ENCODE peak calls at places on chromosomes 6 and 20, in nine cellular contexts. H is NB4; T is Calu3; S is HFF-Myc; K is heart right ventricle; I is GM23338; V is stimulated activated CD4-positive, alpha-beta T cell treated with anti-CD3 and anti-CD28 coated beads, Interleukin-15, amount 100 ng/mL, for 24 hours; Y is activated CD4-positive, CD25-positive, alpha-beta regulatory T cell; D is A673. F is an unnamed sample.

GRCh38 chr6:80728830-80729229 is 622.4 kb downstream of the BCKDHB start:
- DNase-seq in K (no peak), S (no peak), Y (no peak), D (no peak), V (no peak), H (no peak), T (no peak), I (no peak), F (no peak)

GRCh38 chr20:34065260-34065659 is 46.8 kb downstream of the EIF2S2 start:
- DNase-seq in K (no peak), D (no peak), Y (no peak), I (no peak), H (no peak), T (no peak), S (peak; percentile 55), V (no peak), F (no peak)

GRCh38 chr20:37918035-37918434 is 15.1 kb downstream of the VSTM2L start:
- DNase-seq in H (no peak), D (no peak), I (no peak), T (no peak), K (no peak), S (no peak), Y (no peak), V (no peak), F (no peak)

GRCh38 chr6:105401247-105402089 is 1.4 kb downstream of the PREP start:
- DNase-seq in I (no peak), H (peak; percentile 20), T (no peak), K (no peak), S (peak; percentile 57), V (no peak), Y (no peak), D (no peak), F (no peak)

GRCh38 chr6:27375613-27376079 is 12.9 kb upstream of the ZNF391 start:
- DNase-seq in H (peak; percentile 76), I (peak; percentile 75), K (no peak), T (no peak), V (no peak), D (peak; percentile 43), Y (no peak), S (no peak), F (no peak)

GRCh38 chr6:116370717-116371383 is at the start of gene DSE:
- DNase-seq in K (peak; percentile 85), Y (peak; percentile 11), D (peak; percentile 82), S (no peak), I (peak; percentile 95), H (peak; percentile 79), V (peak; percentile 75), T (peak; percentile 73), F (peak; percentile 71)

GRCh38 chr6:26044140-26045045 is 42.8 kb upstream of the HFE start:
- DNase-seq in S (no peak), T (no peak), V (peak; percentile 62), K (no peak), H (peak; percentile 66), D (peak; percentile 22), Y (no peak), I (no peak), F (peak; percentile 64)

GRCh38 chr6:81739230-81740195 is 13.0 kb downstream of the TENT5A start:
- DNase-seq in Y (no peak), T (no peak), K (no peak), V (no peak), D (no peak), H (no peak), S (no peak), I (no peak), F (no peak)

GRCh38 chr20:38706482-38706881 is 17.8 kb upstream of the SLC32A1 start:
- DNase-seq in V (no peak), K (no peak), D (no peak), T (no peak), I (peak; percentile 28), Y (no peak), S (no peak), H (no peak), F (no peak)

GRCh38 chr6:160275511-160276003 is 16.9 kb upstream of the SLC22A2 start:
- DNase-seq in K (no peak), S (no peak), D (no peak), T (no peak), Y (no peak), V (no peak), I (no peak), H (no peak), F (no peak)

GRCh38 chr6:158376650-158377081 is 64.4 kb downstream of the TULP4 start:
- DNase-seq in I (no peak), K (no peak), V (no peak), D (no peak), S (peak; percentile 37), H (no peak), T (no peak), Y (no peak), F (no peak)

GRCh38 chr6:143108278-143108677 is 47.6 kb downstream of the AIG1 start:
- DNase-seq in S (no peak), I (no peak), H (no peak), D (no peak), T (no peak), Y (no peak), K (no peak), V (no peak), F (no peak)

GRCh38 chr6:55980627-55981211 is 105.3 kb upstream of the BMP5 start:
- DNase-seq in T (peak; percentile 46), I (peak; percentile 85), V (no peak), H (peak; percentile 48), Y (no peak), D (peak; percentile 82), S (peak; percentile 37), K (peak; percentile 17), F (no peak)

GRCh38 chr6:148790817-148791216 is 44.0 kb downstream of the UST start:
- DNase-seq in I (no peak), V (no peak), T (no peak), S (no peak), Y (no peak), D (no peak), K (no peak), H (no peak), F (no peak)

GRCh38 chr20:35695245-35695749 is 3.9 kb downstream of the NFS1 start:
- DNase-seq in D (no peak), V (no peak), S (no peak), T (no peak), I (no peak), Y (no peak), K (no peak), H (no peak), F (peak; percentile 2)

GRCh38 chr6:35302604-35303218 is 5.1 kb downstream of the DEF6 start:
- DNase-seq in K (peak; percentile 46), H (peak; percentile 93), T (peak; percentile 66), V (peak; percentile 92), S (no peak), Y (peak; percentile 63), I (peak; percentile 75), D (no peak), F (peak; percentile 81)

GRCh38 chr20:47334022-47334551 is 22.4 kb downstream of the ZMYND8 start:
- DNase-seq in D (peak; percentile 21), H (no peak), I (no peak), Y (no peak), S (peak; percentile 83), K (no peak), V (no peak), T (no peak), F (no peak)

GRCh38 chr6:131844243-131844841 is 36.5 kb downstream of the ENPP1 start:
- DNase-seq in I (no peak), H (no peak), K (no peak), S (no peak), V (no peak), Y (no peak), D (no peak), T (no peak), F (no peak)

GRCh38 chr20:17142666-17143065 is 84.2 kb upstream of the PCSK2 start:
- DNase-seq in S (no peak), V (no peak), Y (no peak), I (no peak), D (no peak), H (no peak), T (no peak), K (no peak), F (no peak)

GRCh38 chr6:44086931-44087574 is 40.2 kb downstream of the MRPL14 start:
- DNase-seq in V (no peak), D (no peak), T (peak; percentile 75), I (no peak), H (no peak), K (no peak), Y (no peak), S (no peak), F (no peak)

GRCh38 chr6:161094904-161095440 is 103.4 kb downstream of the MAP3K4 start:
- DNase-seq in V (no peak), K (no peak), Y (no peak), T (no peak), S (no peak), H (peak; percentile 35), D (peak; percentile 27), I (no peak), F (no peak)

GRCh38 chr6:36666726-36667591 is 11.6 kb upstream of the CDKN1A start:
- DNase-seq in T (peak; percentile 70), V (no peak), S (no peak), Y (no peak), K (peak; percentile 63), H (peak; percentile 98), I (peak; percentile 61), D (peak; percentile 72), F (no peak)